ENCODE peak calls at places on chromosomes 11 and 22, in seven cellular contexts. S is pancreas, T is mucosa of descending colon, G is lung, Z is astrocyte, P is vagina, C is neural progenitor cell. W is an unnamed sample.

GRCh38 chr11:94459576-94459975 is 34.1 kb downstream of the MRE11 start:
- DNase-seq in S (no peak), T (no peak), G (no peak), Z (no peak), P (no peak), C (no peak), W (no peak)

GRCh38 chr11:57407521-57407920 is 17.1 kb upstream of the PRG2 start:
- DNase-seq in S (no peak), T (no peak), G (no peak), Z (no peak), P (no peak), C (no peak), W (no peak)

GRCh38 chr11:47725445-47726442 is 10.6 kb upstream of the AGBL2 start:
- DNase-seq in S (no peak), T (no peak), G (no peak), Z (no peak), P (no peak), C (no peak), W (no peak)

GRCh38 chr11:126718319-126718718 is 282.3 kb downstream of the KIRREL3 start:
- DNase-seq in S (no peak), T (no peak), G (no peak), Z (no peak), P (no peak), C (no peak), W (no peak)

GRCh38 chr11:78312712-78313111 is 104.9 kb downstream of the GAB2 start:
- DNase-seq in S (no peak), T (no peak), G (no peak), Z (no peak), P (no peak), C (no peak), W (no peak)

GRCh38 chr11:58334708-58335107 is 24.2 kb downstream of the OR5B17 start:
- DNase-seq in S (no peak), T (no peak), G (no peak), Z (peak; percentile 87), P (no peak), C (no peak), W (peak; percentile 30)

GRCh38 chr11:68358416-68358815 is 46.0 kb downstream of the LRP5 start:
- DNase-seq in S (no peak), T (no peak), G (no peak), Z (no peak), P (no peak), C (no peak), W (no peak)

GRCh38 chr11:130546901-130547694 is 98.7 kb downstream of the ADAMTS15 start:
- DNase-seq in S (no peak), T (no peak), G (no peak), Z (no peak), P (no peak), C (no peak), W (no peak)

GRCh38 chr11:45368697-45369096 is 82.6 kb upstream of the SYT13 start:
- DNase-seq in S (no peak), T (no peak), G (no peak), Z (no peak), P (no peak), C (no peak), W (no peak)

GRCh38 chr11:6300325-6300724 is 20.0 kb downstream of the CAVIN3 start:
- DNase-seq in S (no peak), T (no peak), G (no peak), Z (no peak), P (no peak), C (no peak), W (no peak)

GRCh38 chr11:11441516-11441915 is 88.5 kb upstream of the CSNK2A3 start:
- DNase-seq in S (no peak), T (no peak), G (no peak), Z (no peak), P (no peak), C (no peak), W (no peak)

GRCh38 chr11:44780940-44781631 is 54.3 kb downstream of the TSPAN18 start:
- DNase-seq in S (no peak), T (no peak), G (no peak), Z (no peak), P (no peak), C (no peak), W (no peak)

GRCh38 chr11:65498977-65499712 is at the start of gene MALAT1:
- DNase-seq in S (peak; percentile 94), T (peak; percentile 95), G (peak; percentile 95), Z (peak; percentile 88), P (no peak), C (peak; percentile 97), W (peak; percentile 98)

GRCh38 chr11:102534261-102534872 is 3.8 kb upstream of the MMP7 start:
- DNase-seq in S (no peak), T (no peak), G (no peak), Z (no peak), P (no peak), C (no peak), W (no peak)

GRCh38 chr11:17744151-17744940 is 9.8 kb downstream of the KCNC1 start:
- DNase-seq in S (no peak), T (no peak), G (no peak), Z (peak; percentile 20), P (no peak), C (no peak), W (no peak)

GRCh38 chr11:90332415-90332814 is 109.6 kb upstream of the CHORDC1 start:
- DNase-seq in S (no peak), T (no peak), G (no peak), Z (no peak), P (no peak), C (no peak), W (no peak)

GRCh38 chr11:91872216-91872615 is 352.4 kb upstream of the FAT3 start:
- DNase-seq in S (no peak), T (no peak), G (no peak), Z (no peak), P (no peak), C (no peak), W (peak; percentile 84)

GRCh38 chr11:36657610-36658225 is 59.7 kb upstream of the RAG2 start:
- DNase-seq in S (no peak), T (no peak), G (no peak), Z (no peak), P (no peak), C (no peak), W (peak; percentile 67)

GRCh38 chr11:8025816-8026215 is 38.7 kb downstream of the EIF3F start:
- DNase-seq in S (no peak), T (no peak), G (no peak), Z (peak; percentile 84), P (no peak), C (no peak), W (no peak)

GRCh38 chr11:130520231-130520630 is 71.8 kb downstream of the ADAMTS15 start:
- DNase-seq in S (peak; percentile 79), T (no peak), G (peak; percentile 27), Z (no peak), P (no peak), C (no peak), W (no peak)

GRCh38 chr11:70029115-70029830 is 48.8 kb upstream of the ANO1 start:
- DNase-seq in S (no peak), T (no peak), G (no peak), Z (no peak), P (peak; percentile 58), C (no peak), W (no peak)

GRCh38 chr22:24436553-24436952 is 9.2 kb downstream of the ADORA2A start:
- DNase-seq in S (no peak), T (no peak), G (no peak), Z (no peak), P (no peak), C (no peak), W (no peak)

GRCh38 chr22:41776381-41776780 is 24.1 kb upstream of the CCDC134 start:
- DNase-seq in S (no peak), T (no peak), G (no peak), Z (no peak), P (no peak), C (no peak), W (no peak)

GRCh38 chr22:41779889-41780505 is 20.5 kb upstream of the CCDC134 start:
- DNase-seq in S (no peak), T (no peak), G (no peak), Z (no peak), P (no peak), C (no peak), W (no peak)

GRCh38 chr22:41775338-41775737 is 25.1 kb upstream of the CCDC134 start:
- DNase-seq in S (no peak), T (no peak), G (no peak), Z (no peak), P (no peak), C (no peak), W (no peak)

GRCh38 chr22:41775976-41776375 is 24.5 kb upstream of the CCDC134 start:
- DNase-seq in S (no peak), T (no peak), G (no peak), Z (no peak), P (no peak), C (peak; percentile 24), W (no peak)

GRCh38 chr22:41777749-41778395 is 22.6 kb upstream of the CCDC134 start:
- DNase-seq in S (no peak), T (no peak), G (no peak), Z (no peak), P (no peak), C (no peak), W (no peak)
- TF ChIP-seq CTCF in S (no peak), T (no peak), G (no peak), Z (no peak), P (no peak), C (no peak), W (no peak)

GRCh38 chr22:38036392-38037062 is 20.7 kb upstream of the PICK1 start:
- DNase-seq in S (no peak), T (no peak), G (no peak), Z (no peak), P (no peak), C (no peak), W (no peak)
- H3K4me1 ChIP-seq in S (no peaks in the 10 kb centered on the region), T (peaks cover 14% of the 10 kb centered on the region), G (peaks cover 13% of the 10 kb centered on the region), Z (peaks cover 27% of the 10 kb centered on the region), P (peaks cover 22% of the 10 kb centered on the region), C (peaks cover 35% of the 10 kb centered on the region), W (peaks cover 8% of the 10 kb centered on the region)

DNA sequence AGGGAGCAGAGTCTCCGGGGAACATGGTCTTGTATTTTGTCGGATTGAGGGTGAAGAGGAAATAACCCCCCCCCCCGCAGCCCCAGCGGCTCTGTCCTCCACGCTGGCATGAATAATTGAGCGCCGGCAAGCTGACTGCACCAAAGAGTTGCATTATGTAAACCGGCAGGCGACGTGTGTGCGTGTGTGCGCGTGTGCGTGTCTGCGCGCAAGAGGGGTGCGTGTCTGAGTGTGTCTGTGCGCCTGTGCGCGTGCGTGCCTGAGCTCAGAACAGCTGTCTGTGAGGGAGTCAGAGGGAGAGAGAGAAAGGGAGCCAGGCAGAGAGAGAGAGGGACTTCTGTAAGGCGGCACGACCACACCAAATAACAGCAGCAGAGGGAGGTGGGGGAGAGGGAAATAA is 94.4 kb downstream of the SCN3B start:
- DNase-seq in S (peak; percentile 53), T (no peak), G (no peak), Z (peak; percentile 77), P (no peak), C (peak; percentile 45), W (peak; percentile 80)
- H3K4me3 ChIP-seq in S (no peak overlapping the region), T (no peak overlapping the region), G (no peak overlapping the region), Z (peak overlapping the region; percentile 61), P (peak overlapping the region; percentile 38), C (peak overlapping the region; percentile 3), W (peak overlapping the region; percentile 39)

GRCh38 chr22:32674925-32675825 is 126.3 kb upstream of the TIMP3 start:
- DNase-seq in S (no peak), T (no peak), G (no peak), Z (no peak), P (no peak), C (no peak), W (no peak)
- TF ChIP-seq CTCF in S (no peak), T (no peak), G (no peak), Z (no peak), P (no peak), C (no peak), W (no peak)

W was measured in A673.